ENCODE peak calls at places on chromosome 5, in six cellular contexts. One of them, this sample, is unnamed.

GRCh38 chr5:89374144-89374784 is 491.3 kb upstream of the MEF2C start:
- DNase-seq in SK-N-SH: no peak
- DNase-seq in GM12878: no peak
- DNase-seq in A549: no peak
- DNase-seq in K562: no peak
- DNase-seq in H1: no peak
- DNase-seq in this sample: no peak

GRCh38 chr5:79025054-79025465 is 40.0 kb upstream of the ARSB start:
- DNase-seq in GM12878: no peak
- DNase-seq in H1: peak
- DNase-seq in K562: peak
- DNase-seq in A549: peak
- DNase-seq in SK-N-SH: peak
- DNase-seq in this sample: peak

GRCh38 chr5:60514152-60514551 is 185.8 kb downstream of the DEPDC1B start:
- DNase-seq in GM12878: no peak
- DNase-seq in H1: no peak
- DNase-seq in A549: no peak
- DNase-seq in SK-N-SH: no peak
- DNase-seq in K562: no peak
- DNase-seq in this sample: no peak

GRCh38 chr5:50888754-50889153 is 222.3 kb downstream of the PARP8 start:
- DNase-seq in A549: no peak
- DNase-seq in GM12878: no peak
- DNase-seq in SK-N-SH: no peak
- DNase-seq in H1: no peak
- DNase-seq in K562: no peak
- DNase-seq in this sample: no peak

GRCh38 chr5:56608216-56608925 is 207.0 kb upstream of the MAP3K1 start:
- DNase-seq in SK-N-SH: no peak
- DNase-seq in A549: no peak
- DNase-seq in GM12878: no peak
- DNase-seq in H1: no peak
- DNase-seq in K562: no peak
- DNase-seq in this sample: no peak

GRCh38 chr5:137283801-137284200 is 215.3 kb downstream of the SPOCK1 start:
- DNase-seq in SK-N-SH: no peak
- DNase-seq in A549: no peak
- DNase-seq in K562: no peak
- DNase-seq in GM12878: no peak
- DNase-seq in H1: no peak
- DNase-seq in this sample: no peak

GRCh38 chr5:106085136-106085535 is 1585.6 kb downstream of the EFNA5 start:
- DNase-seq in K562: no peak
- DNase-seq in GM12878: no peak
- DNase-seq in A549: no peak
- DNase-seq in H1: no peak
- DNase-seq in SK-N-SH: no peak
- DNase-seq in this sample: no peak

GRCh38 chr5:139061274-139061673 is 136.9 kb downstream of the SIL1 start:
- DNase-seq in A549: no peak
- DNase-seq in GM12878: no peak
- DNase-seq in H1: no peak
- DNase-seq in K562: no peak
- DNase-seq in SK-N-SH: no peak
- DNase-seq in this sample: peak

GRCh38 chr5:67222243-67223033 is 25.8 kb upstream of the CD180 start:
- DNase-seq in GM12878: no peak
- DNase-seq in H1: no peak
- DNase-seq in SK-N-SH: no peak
- DNase-seq in A549: no peak
- DNase-seq in K562: no peak
- DNase-seq in this sample: no peak

GRCh38 chr5:33284681-33285080 is 156.1 kb upstream of the TARS1 start:
- DNase-seq in GM12878: no peak
- DNase-seq in K562: no peak
- DNase-seq in SK-N-SH: no peak
- DNase-seq in A549: no peak
- DNase-seq in H1: no peak
- DNase-seq in this sample: no peak

GRCh38 chr5:1765880-1766235 is 33.8 kb downstream of the MRPL36 start:
- DNase-seq in K562: no peak
- DNase-seq in H1: no peak
- DNase-seq in GM12878: no peak
- DNase-seq in SK-N-SH: no peak
- DNase-seq in A549: no peak
- DNase-seq in this sample: no peak

GRCh38 chr5:143470120-143470519 is 66.6 kb upstream of the NR3C1 start:
- DNase-seq in SK-N-SH: no peak
- DNase-seq in GM12878: no peak
- DNase-seq in A549: no peak
- DNase-seq in H1: no peak
- DNase-seq in K562: no peak
- DNase-seq in this sample: no peak

GRCh38 chr5:178546675-178547033 is 43.5 kb downstream of the COL23A1 start:
- DNase-seq in GM12878: no peak
- DNase-seq in K562: no peak
- DNase-seq in H1: no peak
- DNase-seq in A549: no peak
- DNase-seq in SK-N-SH: no peak
- DNase-seq in this sample: no peak

GRCh38 chr5:74499236-74499635 is 141.3 kb downstream of the ENC1 start:
- DNase-seq in K562: no peak
- DNase-seq in GM12878: no peak
- DNase-seq in A549: no peak
- DNase-seq in H1: no peak
- DNase-seq in SK-N-SH: no peak
- DNase-seq in this sample: peak

GRCh38 chr5:4625206-4625896 is 514.8 kb upstream of the ADAMTS16 start:
- DNase-seq in GM12878: no peak
- DNase-seq in A549: no peak
- DNase-seq in K562: no peak
- DNase-seq in H1: no peak
- DNase-seq in SK-N-SH: no peak
- DNase-seq in this sample: no peak

GRCh38 chr5:56123531-56124243 is 109.4 kb downstream of the ANKRD55 start:
- DNase-seq in H1: peak
- DNase-seq in SK-N-SH: no peak
- DNase-seq in GM12878: no peak
- DNase-seq in A549: peak
- DNase-seq in K562: peak
- DNase-seq in this sample: peak

GRCh38 chr5:78621269-78621871 is 27.2 kb downstream of the LHFPL2 start:
- DNase-seq in GM12878: no peak
- DNase-seq in H1: no peak
- DNase-seq in SK-N-SH: no peak
- DNase-seq in A549: peak
- DNase-seq in K562: no peak
- DNase-seq in this sample: no peak

GRCh38 chr5:137560414-137560813 is 61.3 kb upstream of the SPOCK1 start:
- DNase-seq in GM12878: no peak
- DNase-seq in K562: no peak
- DNase-seq in H1: no peak
- DNase-seq in SK-N-SH: no peak
- DNase-seq in A549: no peak
- DNase-seq in this sample: no peak

GRCh38 chr5:33994845-33995244 is 10.4 kb upstream of the SLC45A2 start:
- DNase-seq in GM12878: no peak
- DNase-seq in H1: no peak
- DNase-seq in A549: no peak
- DNase-seq in K562: no peak
- DNase-seq in SK-N-SH: no peak
- DNase-seq in this sample: no peak

GRCh38 chr5:174489920-174490597 is 234.3 kb upstream of the MSX2 start:
- DNase-seq in K562: no peak
- DNase-seq in SK-N-SH: no peak
- DNase-seq in H1: no peak
- DNase-seq in A549: no peak
- DNase-seq in GM12878: no peak
- DNase-seq in this sample: no peak

GRCh38 chr5:173668910-173669309 is 52.5 kb upstream of the BOD1 start:
- DNase-seq in SK-N-SH: no peak
- DNase-seq in A549: no peak
- DNase-seq in K562: no peak
- DNase-seq in H1: no peak
- DNase-seq in GM12878: no peak
- DNase-seq in this sample: no peak

GRCh38 chr5:34959323-34959722 is 30.0 kb downstream of the DNAJC21 start:
- DNase-seq in GM12878: peak
- DNase-seq in SK-N-SH: no peak
- DNase-seq in H1: no peak
- DNase-seq in K562: peak
- DNase-seq in A549: no peak
- DNase-seq in this sample: no peak

GRCh38 chr5:84088996-84089395 is 295.7 kb downstream of the EDIL3 start:
- DNase-seq in A549: peak
- DNase-seq in SK-N-SH: peak
- DNase-seq in GM12878: no peak
- DNase-seq in H1: no peak
- DNase-seq in K562: no peak
- DNase-seq in this sample: peak

GRCh38 chr5:96080557-96080956 is 118.9 kb upstream of the ELL2 start:
- DNase-seq in H1: no peak
- DNase-seq in SK-N-SH: no peak
- DNase-seq in A549: peak
- DNase-seq in K562: no peak
- DNase-seq in GM12878: no peak
- DNase-seq in this sample: no peak

GRCh38 chr5:31383734-31384133 is 148.2 kb downstream of the DROSHA start:
- DNase-seq in A549: no peak
- DNase-seq in H1: no peak
- DNase-seq in GM12878: no peak
- DNase-seq in SK-N-SH: peak
- DNase-seq in K562: peak
- DNase-seq in this sample: no peak

GRCh38 chr5:65663804-65664521 is 39.1 kb downstream of the SHLD3 start:
- DNase-seq in H1: peak
- DNase-seq in SK-N-SH: peak
- DNase-seq in K562: no peak
- DNase-seq in A549: peak
- DNase-seq in GM12878: no peak
- DNase-seq in this sample: no peak

DNA sequence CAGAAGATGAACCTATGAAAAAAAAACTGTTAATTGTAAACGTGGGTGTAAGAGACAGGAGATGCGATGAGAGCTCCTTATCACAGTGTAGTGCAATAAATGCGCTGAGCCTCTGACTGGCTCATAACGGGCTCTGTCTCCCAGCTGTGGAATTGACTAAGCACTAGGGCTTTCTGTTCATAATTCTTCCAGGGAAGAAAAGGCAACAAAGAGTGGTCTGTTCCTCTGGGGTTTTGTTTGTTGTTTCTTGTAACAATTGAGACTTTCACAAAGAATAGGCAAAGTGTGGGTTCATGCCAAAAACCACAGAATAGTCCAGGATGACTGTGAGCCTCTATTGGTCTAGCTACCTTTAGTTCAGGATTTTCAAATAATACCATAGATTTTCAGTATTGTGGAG is 39.4 kb downstream of the UBE2QL1 start:
- DNase-seq in A549: no peak
- DNase-seq in H1: no peak
- DNase-seq in SK-N-SH: no peak
- DNase-seq in K562: no peak
- DNase-seq in GM12878: no peak
- DNase-seq in this sample: no peak
- TF ChIP-seq RFX5 in A549: no peak
- TF ChIP-seq RFX5 in H1: no peak
- TF ChIP-seq RFX5 in SK-N-SH: no peak
- TF ChIP-seq RFX5 in K562: no peak
- TF ChIP-seq RFX5 in GM12878: no peak
- TF ChIP-seq RFX5 in this sample: no peak

GRCh38 chr5:123785160-123786001 is 273.4 kb downstream of the CSNK1G3 start:
- DNase-seq in A549: no peak
- DNase-seq in H1: no peak
- DNase-seq in SK-N-SH: peak
- DNase-seq in K562: no peak
- DNase-seq in GM12878: no peak
- DNase-seq in this sample: no peak
- TF ChIP-seq MAX in A549: no peak
- TF ChIP-seq MAX in H1: no peak
- TF ChIP-seq MAX in SK-N-SH: no peak
- TF ChIP-seq MAX in K562: no peak
- TF ChIP-seq MAX in GM12878: no peak
- TF ChIP-seq MAX in this sample: no peak

DNA sequence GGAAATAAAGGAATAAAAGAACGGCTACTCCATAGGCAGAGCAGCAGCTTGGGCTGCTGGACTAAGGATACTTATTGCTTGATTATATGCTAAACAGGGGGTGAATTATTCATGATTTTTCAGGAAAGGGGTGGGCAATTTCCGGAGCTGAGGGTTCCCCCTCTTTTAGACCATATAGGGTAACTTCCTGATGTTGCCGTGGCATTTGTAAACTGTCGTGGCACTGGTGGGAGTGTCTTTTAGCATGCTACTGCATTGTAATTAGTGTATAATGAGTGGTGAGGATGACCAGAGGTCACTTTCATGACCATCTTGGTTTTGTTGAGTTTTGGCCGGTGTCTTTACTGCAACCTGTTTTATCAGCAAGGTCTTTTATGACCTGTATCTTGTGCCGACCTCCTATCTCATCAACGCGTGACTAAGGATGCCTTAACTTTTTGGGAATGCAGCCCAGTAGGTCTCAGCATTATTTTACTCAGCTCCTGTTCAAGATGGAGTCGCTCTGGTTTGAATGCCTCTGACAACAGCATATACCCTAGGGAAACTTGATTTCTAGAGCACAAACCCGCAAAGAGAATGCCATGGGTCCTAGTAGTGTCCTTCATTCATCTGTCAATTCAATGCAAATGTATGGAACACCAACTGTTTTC is 47.8 kb upstream of the PWWP2A start:
- DNase-seq in SK-N-SH: no peak
- DNase-seq in A549: no peak
- DNase-seq in H1: no peak
- DNase-seq in K562: no peak
- DNase-seq in GM12878: no peak
- DNase-seq in this sample: no peak
- TF ChIP-seq RFX5 in SK-N-SH: no peak
- TF ChIP-seq RFX5 in A549: no peak
- TF ChIP-seq RFX5 in H1: no peak
- TF ChIP-seq RFX5 in K562: no peak
- TF ChIP-seq RFX5 in GM12878: no peak
- TF ChIP-seq RFX5 in this sample: no peak

GRCh38 chr5:71948206-71948605 is 159.1 kb upstream of the MAP1B start:
- DNase-seq in K562: no peak
- DNase-seq in GM12878: no peak
- DNase-seq in SK-N-SH: no peak
- DNase-seq in H1: no peak
- DNase-seq in A549: no peak
- DNase-seq in this sample: no peak

GRCh38 chr5:71939452-71939932 is 167.8 kb upstream of the MAP1B start:
- DNase-seq in A549: peak
- DNase-seq in H1: no peak
- DNase-seq in K562: no peak
- DNase-seq in SK-N-SH: peak
- DNase-seq in GM12878: no peak
- DNase-seq in this sample: no peak

GRCh38 chr5:71946631-71947030 is 160.6 kb upstream of the MAP1B start:
- DNase-seq in A549: no peak
- DNase-seq in K562: no peak
- DNase-seq in SK-N-SH: no peak
- DNase-seq in GM12878: no peak
- DNase-seq in H1: no peak
- DNase-seq in this sample: no peak

GRCh38 chr5:71938886-71939285 is 168.4 kb upstream of the MAP1B start:
- DNase-seq in K562: no peak
- DNase-seq in A549: peak
- DNase-seq in SK-N-SH: no peak
- DNase-seq in GM12878: no peak
- DNase-seq in H1: no peak
- DNase-seq in this sample: peak

GRCh38 chr5:71943874-71944273 is 163.4 kb upstream of the MAP1B start:
- DNase-seq in K562: no peak
- DNase-seq in SK-N-SH: no peak
- DNase-seq in H1: no peak
- DNase-seq in GM12878: no peak
- DNase-seq in A549: no peak
- DNase-seq in this sample: no peak
- TF ChIP-seq MAX in K562: no peak
- TF ChIP-seq MAX in SK-N-SH: no peak
- TF ChIP-seq MAX in H1: no peak
- TF ChIP-seq MAX in GM12878: no peak
- TF ChIP-seq MAX in A549: no peak
- TF ChIP-seq MAX in this sample: no peak

This sample was measured in HepG2.